ENCODE peak calls at places on chromosomes 13 and 19, in six cellular contexts. U, V, Y, D, W and L are unnamed samples.
A peak's percentile ranks its signal among the peaks of the same experiment; 100 is the strongest.

GRCh38 chr19:6221878-6222746 is 57.7 kb downstream of the MLLT1 start:
- DNase-seq in U (no peak), V (peak; percentile 59), Y (no peak), D (no peak), W (no peak), L (no peak)

GRCh38 chr13:76828316-76828741 is 57.9 kb downstream of the KCTD12 start:
- DNase-seq in U (no peak), V (no peak), Y (no peak), D (no peak), W (no peak), L (no peak)

GRCh38 chr19:2426661-2427322 is 594 bp downstream of the TIMM13 start:
- DNase-seq in U (no peak), V (peak; percentile 81), Y (no peak), D (no peak), W (peak; percentile 47), L (peak; percentile 21)

GRCh38 chr19:5138606-5139594 is 170.0 kb downstream of the KDM4B start:
- DNase-seq in U (peak; percentile 16), V (peak; percentile 66), Y (peak; percentile 92), D (peak; percentile 78), W (peak; percentile 92), L (no peak)

GRCh38 chr13:112690242-112690943 is 555 bp downstream of the ATP11A start:
- DNase-seq in U (no peak), V (peak; percentile 73), Y (no peak), D (no peak), W (peak; percentile 26), L (no peak)

GRCh38 chr13:40490086-40490723 is 176.2 kb downstream of the FOXO1 start:
- DNase-seq in U (no peak), V (no peak), Y (no peak), D (peak; percentile 53), W (peak; percentile 49), L (no peak)

GRCh38 chr19:4454952-4455738 is 2.4 kb downstream of the UBXN6 start:
- DNase-seq in U (no peak), V (peak; percentile 70), Y (no peak), D (no peak), W (no peak), L (peak; percentile 67)

GRCh38 chr13:90107658-90108057 is 1239.8 kb upstream of the MIR17HG start:
- DNase-seq in U (no peak), V (no peak), Y (no peak), D (no peak), W (no peak), L (no peak)

GRCh38 chr19:13538854-13539253 is 32.6 kb upstream of the CACNA1A start:
- DNase-seq in U (no peak), V (no peak), Y (no peak), D (no peak), W (no peak), L (no peak)